ENCODE peak calls at places on chromosomes 7 and 10, in four cellular contexts. One of them, this sample, is unnamed.

GRCh38 chr10:26970667-26971066 is 109.9 kb upstream of the ABI1 start:
- DNase-seq in GM23338: no peak
- DNase-seq in lower leg skin: no peak
- DNase-seq in kidney epithelial cell: no peak
- DNase-seq in this sample: no peak

GRCh38 chr7:86708334-86708733 is 64.6 kb downstream of the GRM3 start:
- DNase-seq in GM23338: peak
- DNase-seq in kidney epithelial cell: no peak
- DNase-seq in lower leg skin: no peak
- DNase-seq in this sample: no peak

GRCh38 chr10:59606551-59606961 is 103.1 kb downstream of the SLC16A9 start:
- DNase-seq in lower leg skin: no peak
- DNase-seq in kidney epithelial cell: no peak
- DNase-seq in GM23338: no peak
- DNase-seq in this sample: no peak

GRCh38 chr7:140639366-140640053 is 1.1 kb downstream of the DENND2A start:
- DNase-seq in GM23338: peak
- DNase-seq in lower leg skin: no peak
- DNase-seq in kidney epithelial cell: no peak
- DNase-seq in this sample: no peak

GRCh38 chr7:44574286-44574872 is 671 bp upstream of the DDX56 start:
- DNase-seq in GM23338: no peak
- DNase-seq in lower leg skin: no peak
- DNase-seq in kidney epithelial cell: no peak
- DNase-seq in this sample: no peak

GRCh38 chr10:69988094-69988493 is 64.6 kb upstream of the MACROH2A2 start:
- DNase-seq in kidney epithelial cell: no peak
- DNase-seq in lower leg skin: no peak
- DNase-seq in GM23338: no peak
- DNase-seq in this sample: no peak

GRCh38 chr10:26198119-26198518 is 18.5 kb upstream of the GAD2 start:
- DNase-seq in kidney epithelial cell: no peak
- DNase-seq in lower leg skin: no peak
- DNase-seq in GM23338: no peak
- DNase-seq in this sample: no peak

GRCh38 chr7:50069613-50070012 is 23.4 kb downstream of the ZPBP start:
- DNase-seq in kidney epithelial cell: no peak
- DNase-seq in lower leg skin: no peak
- DNase-seq in GM23338: peak
- DNase-seq in this sample: no peak

GRCh38 chr10:125231116-125231812 is 70.9 kb upstream of the CTBP2 start:
- DNase-seq in lower leg skin: no peak
- DNase-seq in GM23338: peak
- DNase-seq in kidney epithelial cell: peak
- DNase-seq in this sample: peak

GRCh38 chr7:36272567-36273269 is 116.9 kb upstream of the ANLN start:
- DNase-seq in GM23338: no peak
- DNase-seq in lower leg skin: no peak
- DNase-seq in kidney epithelial cell: no peak
- DNase-seq in this sample: no peak

GRCh38 chr7:106944035-106944665 is 79.1 kb downstream of the PIK3CG start:
- DNase-seq in GM23338: peak
- DNase-seq in kidney epithelial cell: no peak
- DNase-seq in lower leg skin: no peak
- DNase-seq in this sample: no peak

GRCh38 chr7:132881317-132881716 is 200.6 kb downstream of the CHCHD3 start:
- DNase-seq in GM23338: no peak
- DNase-seq in lower leg skin: no peak
- DNase-seq in kidney epithelial cell: no peak
- DNase-seq in this sample: no peak

GRCh38 chr7:146112755-146113154 is 3.8 kb upstream of the CNTNAP2 start:
- DNase-seq in lower leg skin: no peak
- DNase-seq in kidney epithelial cell: no peak
- DNase-seq in GM23338: no peak
- DNase-seq in this sample: no peak

GRCh38 chr7:154973381-154973780 is 29.5 kb downstream of the PAXIP1 start:
- DNase-seq in kidney epithelial cell: no peak
- DNase-seq in GM23338: no peak
- DNase-seq in lower leg skin: no peak
- DNase-seq in this sample: no peak

GRCh38 chr10:48456361-48456804 is 148.5 kb downstream of the ARHGAP22 start:
- DNase-seq in lower leg skin: no peak
- DNase-seq in kidney epithelial cell: no peak
- DNase-seq in GM23338: peak
- DNase-seq in this sample: no peak

GRCh38 chr10:85648279-85648754 is 718.3 kb downstream of the GRID1 start:
- DNase-seq in lower leg skin: peak
- DNase-seq in kidney epithelial cell: no peak
- DNase-seq in GM23338: no peak
- DNase-seq in this sample: no peak

GRCh38 chr7:32479574-32480200 is 10.5 kb downstream of the LSM5 start:
- DNase-seq in lower leg skin: no peak
- DNase-seq in GM23338: peak
- DNase-seq in kidney epithelial cell: no peak
- DNase-seq in this sample: no peak

GRCh38 chr10:72107325-72108003 is 19.1 kb upstream of the SPOCK2 start:
- DNase-seq in lower leg skin: no peak
- DNase-seq in kidney epithelial cell: peak
- DNase-seq in GM23338: no peak
- DNase-seq in this sample: no peak

GRCh38 chr10:129760003-129760315 is 204.1 kb downstream of the EBF3 start:
- DNase-seq in kidney epithelial cell: no peak
- DNase-seq in GM23338: no peak
- DNase-seq in lower leg skin: no peak
- DNase-seq in this sample: no peak

GRCh38 chr7:18450021-18450420 is 45.5 kb upstream of the HDAC9 start:
- DNase-seq in lower leg skin: no peak
- DNase-seq in kidney epithelial cell: no peak
- DNase-seq in GM23338: no peak
- DNase-seq in this sample: no peak

GRCh38 chr7:52005613-52006012 is 689.0 kb upstream of the COBL start:
- DNase-seq in kidney epithelial cell: no peak
- DNase-seq in lower leg skin: no peak
- DNase-seq in GM23338: no peak
- DNase-seq in this sample: no peak

GRCh38 chr10:6543431-6544005 is 36.6 kb downstream of the PRKCQ start:
- DNase-seq in lower leg skin: no peak
- DNase-seq in GM23338: no peak
- DNase-seq in kidney epithelial cell: no peak
- DNase-seq in this sample: no peak

GRCh38 chr10:6445671-6446278 is 134.3 kb downstream of the PRKCQ start:
- DNase-seq in lower leg skin: peak
- DNase-seq in GM23338: peak
- DNase-seq in kidney epithelial cell: no peak
- DNase-seq in this sample: no peak

GRCh38 chr10:72784551-72785421 is 92.8 kb downstream of the MCU start:
- DNase-seq in GM23338: peak
- DNase-seq in kidney epithelial cell: peak
- DNase-seq in lower leg skin: peak
- DNase-seq in this sample: peak

GRCh38 chr7:108236681-108237415 is 106.7 kb upstream of the LAMB4 start:
- DNase-seq in GM23338: peak
- DNase-seq in lower leg skin: no peak
- DNase-seq in kidney epithelial cell: no peak
- DNase-seq in this sample: no peak

GRCh38 chr7:88500146-88500545 is 193.5 kb upstream of the STEAP4 start:
- DNase-seq in kidney epithelial cell: no peak
- DNase-seq in GM23338: no peak
- DNase-seq in lower leg skin: no peak
- DNase-seq in this sample: no peak

GRCh38 chr10:24894309-24894708 is 58.1 kb downstream of the PRTFDC1 start:
- DNase-seq in kidney epithelial cell: peak
- DNase-seq in lower leg skin: no peak
- DNase-seq in GM23338: no peak
- DNase-seq in this sample: no peak

GRCh38 chr10:102283890-102284289 is 38.6 kb downstream of the GBF1 start:
- DNase-seq in kidney epithelial cell: no peak
- DNase-seq in GM23338: no peak
- DNase-seq in lower leg skin: no peak
- DNase-seq in this sample: no peak

GRCh38 chr10:102660891-102661613 is 16.8 kb downstream of the TRIM8 start:
- DNase-seq in GM23338: no peak
- DNase-seq in lower leg skin: no peak
- DNase-seq in kidney epithelial cell: no peak
- DNase-seq in this sample: no peak

GRCh38 chr10:113746188-113746950 is 5.1 kb upstream of the PLEKHS1 start:
- DNase-seq in lower leg skin: no peak
- DNase-seq in kidney epithelial cell: no peak
- DNase-seq in GM23338: no peak
- DNase-seq in this sample: peak

GRCh38 chr10:35758086-35758485 is 116.0 kb upstream of the FZD8 start:
- DNase-seq in GM23338: no peak
- DNase-seq in kidney epithelial cell: no peak
- DNase-seq in lower leg skin: no peak
- DNase-seq in this sample: no peak

GRCh38 chr7:69567790-69568189 is 30.5 kb upstream of the AUTS2 start:
- DNase-seq in GM23338: no peak
- DNase-seq in lower leg skin: no peak
- DNase-seq in kidney epithelial cell: no peak
- DNase-seq in this sample: no peak

GRCh38 chr7:3244241-3244814 is 56.7 kb upstream of the SDK1 start:
- DNase-seq in lower leg skin: no peak
- DNase-seq in kidney epithelial cell: peak
- DNase-seq in GM23338: no peak
- DNase-seq in this sample: no peak

GRCh38 chr7:43721193-43721806 is 8.0 kb downstream of the COA1 start:
- DNase-seq in lower leg skin: no peak
- DNase-seq in GM23338: peak
- DNase-seq in kidney epithelial cell: no peak
- DNase-seq in this sample: no peak

GRCh38 chr7:542935-543789 is 23.5 kb upstream of the PDGFA start:
- DNase-seq in kidney epithelial cell: peak
- DNase-seq in lower leg skin: no peak
- DNase-seq in GM23338: no peak
- DNase-seq in this sample: peak

GRCh38 chr7:76278540-76278939 is 23.9 kb upstream of the HSPB1 start:
- DNase-seq in lower leg skin: no peak
- DNase-seq in GM23338: peak
- DNase-seq in kidney epithelial cell: no peak
- DNase-seq in this sample: no peak

GRCh38 chr7:101555269-101555920 is 73.7 kb downstream of the MYL10 start:
- DNase-seq in GM23338: no peak
- DNase-seq in kidney epithelial cell: no peak
- DNase-seq in lower leg skin: no peak
- DNase-seq in this sample: no peak

GRCh38 chr7:150323682-150324365 is 479 bp upstream of the ACTR3C start:
- DNase-seq in kidney epithelial cell: no peak
- DNase-seq in GM23338: no peak
- DNase-seq in lower leg skin: no peak
- DNase-seq in this sample: no peak
- H3K4me3 ChIP-seq in kidney epithelial cell: peak
- H3K4me3 ChIP-seq in GM23338: peak
- H3K4me3 ChIP-seq in lower leg skin: peak
- H3K4me3 ChIP-seq in this sample: no peak

GRCh38 chr7:30028749-30029635 is 780 bp downstream of the PLEKHA8 start:
- DNase-seq in kidney epithelial cell: no peak
- DNase-seq in GM23338: peak
- DNase-seq in lower leg skin: peak
- DNase-seq in this sample: no peak

GRCh38 chr7:30027065-30027456 is 559 bp upstream of the FKBP14 start:
- DNase-seq in kidney epithelial cell: peak
- DNase-seq in GM23338: no peak
- DNase-seq in lower leg skin: peak
- DNase-seq in this sample: no peak

GRCh38 chr7:30032310-30033125 is 4.3 kb downstream of the PLEKHA8 start:
- DNase-seq in GM23338: no peak
- DNase-seq in lower leg skin: no peak
- DNase-seq in kidney epithelial cell: no peak
- DNase-seq in this sample: peak

GRCh38 chr7:30027915-30028748 is at the start of gene PLEKHA8:
- DNase-seq in GM23338: peak
- DNase-seq in kidney epithelial cell: no peak
- DNase-seq in lower leg skin: peak
- DNase-seq in this sample: no peak

GRCh38 chr7:30029696-30030095 is 1.5 kb downstream of the PLEKHA8 start:
- DNase-seq in lower leg skin: no peak
- DNase-seq in GM23338: no peak
- DNase-seq in kidney epithelial cell: no peak
- DNase-seq in this sample: no peak
- H3K4me3 ChIP-seq in lower leg skin: no peak
- H3K4me3 ChIP-seq in GM23338: peak
- H3K4me3 ChIP-seq in kidney epithelial cell: peak
- H3K4me3 ChIP-seq in this sample: peak

GRCh38 chr7:127347567-127348246 is 44.8 kb downstream of the ZNF800 start:
- DNase-seq in kidney epithelial cell: peak
- DNase-seq in GM23338: peak
- DNase-seq in lower leg skin: no peak
- DNase-seq in this sample: no peak
- H3K4me3 ChIP-seq in kidney epithelial cell: peak
- H3K4me3 ChIP-seq in GM23338: peak
- H3K4me3 ChIP-seq in lower leg skin: no peak
- H3K4me3 ChIP-seq in this sample: peak

GRCh38 chr10:305034-305433 is 169.8 kb downstream of the ZMYND11 start:
- DNase-seq in lower leg skin: no peak
- DNase-seq in GM23338: no peak
- DNase-seq in kidney epithelial cell: no peak
- DNase-seq in this sample: no peak

GRCh38 chr10:301536-301935 is 166.3 kb downstream of the ZMYND11 start:
- DNase-seq in GM23338: no peak
- DNase-seq in kidney epithelial cell: no peak
- DNase-seq in lower leg skin: no peak
- DNase-seq in this sample: no peak

GRCh38 chr10:298033-298432 is 162.8 kb downstream of the ZMYND11 start:
- DNase-seq in lower leg skin: no peak
- DNase-seq in GM23338: no peak
- DNase-seq in kidney epithelial cell: no peak
- DNase-seq in this sample: no peak

GRCh38 chr10:299969-300368 is 164.7 kb downstream of the ZMYND11 start:
- DNase-seq in kidney epithelial cell: no peak
- DNase-seq in lower leg skin: no peak
- DNase-seq in GM23338: no peak
- DNase-seq in this sample: no peak

DNA sequence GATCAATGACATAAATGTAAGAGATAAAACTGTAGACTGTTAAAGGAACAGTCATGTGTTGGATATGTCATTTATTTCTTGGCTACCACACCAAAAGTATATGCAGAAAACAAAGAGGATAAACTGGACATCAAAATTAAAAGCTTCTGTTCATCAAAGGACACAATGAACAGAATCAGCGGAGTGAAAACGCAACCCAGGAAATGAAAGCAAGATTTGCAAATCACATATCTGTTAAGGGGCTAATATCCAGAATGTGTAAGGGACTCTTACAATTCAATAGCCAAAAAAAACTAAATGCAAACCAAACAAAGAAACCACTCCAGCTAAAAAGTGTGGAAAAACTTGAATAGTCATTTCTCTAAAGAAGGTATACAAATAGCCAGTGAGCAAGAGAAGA is 164.3 kb downstream of the ZMYND11 start:
- DNase-seq in GM23338: no peak
- DNase-seq in lower leg skin: no peak
- DNase-seq in kidney epithelial cell: no peak
- DNase-seq in this sample: no peak
- H3K4me3 ChIP-seq in GM23338: no peak
- H3K4me3 ChIP-seq in lower leg skin: no peak
- H3K4me3 ChIP-seq in kidney epithelial cell: no peak
- H3K4me3 ChIP-seq in this sample: no peak